ENCODE peak calls at places on chromosomes 6 and 20, in four cellular contexts. R, U, Y and B are unnamed samples.

GRCh38 chr6:149480502-149481280 is 4.1 kb downstream of the ZC3H12D start:
- DNase-seq in U (no peak), R (no peak), Y (no peak), B (no peak)

GRCh38 chr6:29887330-29887818 is 55.0 kb upstream of the HLA-A start:
- DNase-seq in U (peak; percentile 21), R (peak; percentile 74), Y (peak; percentile 68), B (peak; percentile 78)

GRCh38 chr20:1894471-1894950 is 696 bp upstream of the SIRPA start:
- DNase-seq in R (peak; percentile 59), Y (peak; percentile 66), U (no peak), B (peak; percentile 75)

GRCh38 chr6:154874684-154875594 is 120.2 kb upstream of the TIAM2 start:
- DNase-seq in Y (no peak), U (no peak), R (no peak), B (no peak)

GRCh38 chr6:53797304-53797703 is 2.5 kb downstream of the LRRC1 start:
- DNase-seq in R (no peak), U (no peak), Y (no peak), B (no peak)

GRCh38 chr20:50762435-50763201 is 31.2 kb downstream of the PARD6B start:
- DNase-seq in U (no peak), Y (peak; percentile 93), R (peak; percentile 62), B (peak; percentile 76)

GRCh38 chr6:55822815-55823214 is 52.6 kb downstream of the BMP5 start:
- DNase-seq in U (no peak), R (no peak), Y (no peak), B (no peak)

GRCh38 chr6:46410330-46410953 is 80.8 kb downstream of the RCAN2 start:
- DNase-seq in R (no peak), Y (peak; percentile 41), U (no peak), B (no peak)

GRCh38 chr20:30168025-30168799 is 1089.3 kb upstream of the DEFB115 start:
- DNase-seq in R (no peak), U (no peak), Y (peak; percentile 10), B (peak; percentile 61)

GRCh38 chr6:27188885-27189418 is 58.5 kb upstream of the PRSS16 start:
- DNase-seq in Y (peak; percentile 77), U (no peak), R (peak; percentile 74), B (no peak)

GRCh38 chr6:167238694-167239467 is 52.2 kb upstream of the UNC93A start:
- DNase-seq in R (no peak), Y (no peak), U (no peak), B (no peak)

GRCh38 chr20:47568019-47568418 is 66.3 kb downstream of the NCOA3 start:
- DNase-seq in U (no peak), Y (peak; percentile 69), R (peak; percentile 26), B (no peak)

GRCh38 chr6:142746524-142746923 is 198.5 kb downstream of the HIVEP2 start:
- DNase-seq in Y (peak; percentile 20), R (no peak), U (no peak), B (no peak)

GRCh38 chr20:17490501-17490900 is 40.7 kb downstream of the BFSP1 start:
- DNase-seq in U (no peak), R (no peak), Y (no peak), B (no peak)

GRCh38 chr6:4259391-4259790 is 124.0 kb upstream of the ECI2 start:
- DNase-seq in R (no peak), U (no peak), Y (no peak), B (no peak)

GRCh38 chr6:3915076-3915791 is 66.1 kb downstream of the FAM50B start:
- DNase-seq in Y (no peak), R (no peak), U (no peak), B (no peak)

GRCh38 chr6:134821914-134822862 is 127.7 kb downstream of the ALDH8A1 start:
- DNase-seq in Y (no peak), U (no peak), R (no peak), B (no peak)

GRCh38 chr6:2751871-2752270 is 1.1 kb upstream of the MYLK4 start:
- DNase-seq in R (no peak), Y (no peak), U (no peak), B (no peak)

GRCh38 chr20:10427060-10427692 is 6.8 kb downstream of the MKKS start:
- DNase-seq in Y (peak; percentile 56), U (no peak), R (peak; percentile 41), B (no peak)

GRCh38 chr6:36873612-36874011 is 991 bp downstream of the PPIL1 start:
- DNase-seq in R (no peak), Y (no peak), U (no peak), B (no peak)

GRCh38 chr6:131687022-131687421 is 14.2 kb downstream of the OR2A4 start:
- DNase-seq in Y (no peak), R (no peak), U (no peak), B (no peak)

GRCh38 chr20:59388402-59388801 is 88.0 kb downstream of the EDN3 start:
- DNase-seq in R (no peak), Y (no peak), U (no peak), B (no peak)

GRCh38 chr20:62927128-62927705 is 912 bp upstream of the DIDO1 start:
- DNase-seq in R (no peak), Y (no peak), U (no peak), B (no peak)

GRCh38 chr20:21179796-21180195 is 53.9 kb downstream of the KIZ start:
- DNase-seq in U (no peak), Y (no peak), R (no peak), B (no peak)

GRCh38 chr6:107622269-107622668 is 132.4 kb downstream of the SOBP start:
- DNase-seq in U (no peak), R (no peak), Y (no peak), B (no peak)

GRCh38 chr6:74671558-74672025 is 534.3 kb downstream of the COL12A1 start:
- DNase-seq in Y (no peak), R (no peak), U (no peak), B (no peak)

GRCh38 chr6:163828038-163828790 is 413.7 kb downstream of the QKI start:
- DNase-seq in U (no peak), R (no peak), Y (no peak), B (no peak)

GRCh38 chr6:20085817-20086216 is 126.5 kb downstream of the MBOAT1 start:
- DNase-seq in R (no peak), U (no peak), Y (no peak), B (no peak)

GRCh38 chr6:70672549-70672948 is 4.9 kb downstream of the SMAP1 start:
- DNase-seq in U (no peak), Y (no peak), R (no peak), B (no peak)

GRCh38 chr20:45345104-45345936 is 2.9 kb downstream of the SDC4 start:
- DNase-seq in Y (peak; percentile 83), R (peak; percentile 78), U (no peak), B (peak; percentile 94)

DNA sequence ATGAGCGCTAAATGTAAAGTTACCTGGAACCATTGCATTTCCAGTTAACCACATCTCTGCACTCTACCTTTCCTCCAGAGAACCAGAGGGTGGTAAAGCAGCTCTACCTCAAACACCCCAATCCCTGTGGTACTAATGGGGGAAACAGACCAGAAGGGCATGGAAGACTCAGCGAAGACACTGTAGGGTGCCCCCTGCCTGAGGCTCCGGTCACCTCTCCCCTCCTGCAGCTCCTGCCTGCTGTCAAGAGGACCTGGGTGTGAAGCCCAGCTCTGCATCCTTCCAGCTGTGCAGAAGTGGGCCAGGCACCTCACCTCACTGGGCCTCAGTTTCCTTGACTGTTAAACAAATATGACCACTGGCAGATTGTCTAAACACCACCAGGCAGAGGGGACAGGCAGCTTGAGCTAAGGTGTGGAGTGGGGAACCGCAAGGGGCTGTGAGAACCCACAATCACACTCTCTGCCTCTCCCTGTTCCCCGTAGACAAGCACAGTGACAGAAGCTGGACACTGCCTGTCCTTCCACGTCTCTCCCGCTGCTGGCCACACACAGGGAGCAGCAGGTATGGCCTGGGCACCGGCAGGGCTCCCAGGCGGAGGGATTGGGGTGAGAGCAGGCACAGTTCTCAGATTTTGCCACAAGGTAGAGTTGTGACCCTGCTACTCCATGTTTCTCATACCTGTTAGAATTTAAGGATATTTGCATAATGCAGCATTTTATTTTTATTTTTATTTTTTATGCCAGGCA is 9.1 kb upstream of the BPIFA2 start:
- DNase-seq in U (no peak), R (no peak), Y (no peak), B (no peak)
- TF ChIP-seq CTCF in U (no peak), R (no peak), Y (no peak), B (no peak)

DNA sequence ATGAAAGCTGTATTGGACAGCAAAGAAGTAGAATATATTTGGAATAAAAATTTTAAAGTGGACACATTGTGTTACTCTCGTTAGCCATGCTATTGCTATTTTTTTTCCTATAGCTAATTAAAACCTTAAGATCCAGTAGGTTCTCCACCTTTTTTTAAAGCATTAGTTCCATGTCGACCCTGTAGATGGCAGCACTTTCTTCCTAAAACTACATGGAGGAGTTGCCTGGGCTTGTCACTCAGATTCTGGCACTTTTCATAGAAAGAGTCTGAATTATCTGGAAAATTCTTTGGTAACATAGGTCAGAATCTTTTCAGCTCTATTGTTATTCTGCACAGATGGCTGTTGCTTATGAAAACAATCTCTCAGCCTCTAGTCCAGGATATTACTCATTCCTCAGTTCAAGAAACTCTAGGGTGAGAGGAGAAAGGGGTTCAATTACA is 42.0 kb upstream of the ESR1 start:
- DNase-seq in Y (peak; percentile 56), R (peak; percentile 23), U (no peak), B (no peak)
- TF ChIP-seq CTCF in Y (peak; percentile 67), R (peak; percentile 54), U (peak; percentile 77), B (peak; percentile 81)

GRCh38 chr6:138107752-138108592 is 753 bp upstream of the PERP start:
- DNase-seq in U (no peak), R (peak; percentile 86), Y (peak; percentile 69), B (peak; percentile 68)

GRCh38 chr6:138105880-138106664 is 1.1 kb downstream of the PERP start:
- DNase-seq in R (peak; percentile 14), U (no peak), Y (no peak), B (no peak)

GRCh38 chr6:138106665-138107077 is 548 bp downstream of the PERP start:
- DNase-seq in Y (no peak), U (no peak), R (no peak), B (no peak)

GRCh38 chr6:138105446-138105845 is 1.8 kb downstream of the PERP start:
- DNase-seq in R (peak; percentile 43), Y (peak; percentile 28), U (no peak), B (no peak)

DNA sequence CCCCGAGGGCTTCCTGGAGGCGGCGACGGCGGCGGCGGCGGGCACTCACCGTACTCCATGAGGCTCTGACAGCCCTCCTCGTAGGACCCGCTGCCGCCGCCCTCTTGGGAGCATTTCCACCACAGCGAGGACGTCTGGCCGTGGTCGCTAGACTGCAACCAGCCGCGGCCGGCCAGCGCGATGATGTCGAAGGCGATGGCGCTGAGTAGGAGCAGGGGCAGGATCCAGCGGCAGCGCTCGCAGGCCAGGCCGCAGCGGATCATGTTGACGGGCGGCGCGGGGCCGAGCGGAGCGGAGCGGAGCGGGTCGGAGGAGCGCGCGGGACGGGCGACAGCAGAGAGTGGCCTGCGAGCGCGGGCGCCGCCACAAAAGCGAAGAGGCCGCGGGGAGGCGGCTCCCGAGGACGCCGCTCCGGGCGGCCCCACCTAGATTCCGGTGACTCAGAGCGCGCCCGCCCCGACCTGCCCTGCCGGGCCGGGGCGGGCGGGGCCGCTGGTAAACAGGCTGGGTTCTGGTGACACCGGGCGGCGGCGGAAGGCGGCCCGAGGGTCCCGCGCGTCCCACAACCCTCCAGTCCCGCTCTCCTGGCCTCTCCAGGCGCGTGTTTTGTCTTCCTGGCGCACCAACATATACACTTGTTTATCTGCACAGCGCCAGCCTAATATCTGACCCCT is at the start of gene PERP:
- DNase-seq in R (peak; percentile 90), U (peak; percentile 61), Y (peak; percentile 85), B (peak; percentile 91)
- TF ChIP-seq CTCF in R (no peak), U (no peak), Y (no peak), B (no peak)

DNA sequence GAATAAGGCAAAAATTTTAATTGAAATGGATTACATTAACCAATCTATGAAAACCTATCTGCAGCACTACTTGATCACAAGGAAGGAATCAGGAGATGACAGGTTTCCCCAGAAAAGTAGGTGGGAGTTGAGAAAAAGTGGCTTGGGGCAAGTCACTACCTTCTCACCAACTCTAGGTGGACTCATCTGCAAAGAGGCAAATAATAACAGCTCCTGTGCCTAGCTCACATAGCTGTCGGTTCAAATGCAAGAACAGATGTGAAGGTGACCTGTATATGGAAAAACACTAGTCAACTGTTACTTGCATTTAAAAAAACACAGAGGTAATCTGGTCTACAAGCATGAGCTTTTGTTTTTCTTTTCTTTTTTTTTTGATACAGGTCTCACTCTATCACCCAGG is 67.2 kb downstream of the POPDC3 start:
- DNase-seq in R (no peak), U (no peak), Y (no peak), B (no peak)
- TF ChIP-seq CTCF in R (no peak), U (no peak), Y (no peak), B (no peak)